ENCODE peak calls at places on chromosomes 2 and 18, in five cellular contexts. One of them, this sample, is unnamed.

GRCh38 chr2:46978696-46979095 is 63.1 kb upstream of the MCFD2 start:
- DNase-seq in GM12878: no peak
- DNase-seq in K562: no peak
- DNase-seq in H1: no peak
- DNase-seq in HepG2: no peak
- DNase-seq in this sample: no peak

GRCh38 chr2:238408615-238409340 is 17.9 kb upstream of the ASB1 start:
- DNase-seq in GM12878: no peak
- DNase-seq in K562: no peak
- DNase-seq in H1: no peak
- DNase-seq in HepG2: no peak
- DNase-seq in this sample: no peak

GRCh38 chr2:61420986-61421546 is 49.8 kb downstream of the USP34 start:
- DNase-seq in GM12878: no peak
- DNase-seq in K562: peak
- DNase-seq in H1: no peak
- DNase-seq in HepG2: no peak
- DNase-seq in this sample: no peak

GRCh38 chr2:148901142-148901541 is 26.1 kb downstream of the KIF5C start:
- DNase-seq in GM12878: no peak
- DNase-seq in K562: no peak
- DNase-seq in H1: no peak
- DNase-seq in HepG2: no peak
- DNase-seq in this sample: no peak

GRCh38 chr2:85053802-85054201 is 79.4 kb upstream of the TCF7L1 start:
- DNase-seq in GM12878: no peak
- DNase-seq in K562: peak
- DNase-seq in H1: no peak
- DNase-seq in HepG2: peak
- DNase-seq in this sample: peak

GRCh38 chr18:24837065-24837464 is 376.6 kb downstream of the HRH4 start:
- DNase-seq in GM12878: no peak
- DNase-seq in K562: no peak
- DNase-seq in H1: no peak
- DNase-seq in HepG2: no peak
- DNase-seq in this sample: no peak

GRCh38 chr2:30230855-30231725 is at the start of gene LBH:
- DNase-seq in GM12878: peak
- DNase-seq in K562: peak
- DNase-seq in H1: peak
- DNase-seq in HepG2: no peak
- DNase-seq in this sample: no peak

GRCh38 chr18:75827781-75828274 is 400.3 kb upstream of the SMIM21 start:
- DNase-seq in GM12878: no peak
- DNase-seq in K562: no peak
- DNase-seq in H1: no peak
- DNase-seq in HepG2: no peak
- DNase-seq in this sample: no peak

GRCh38 chr2:154452906-154453493 is 245.5 kb upstream of the KCNJ3 start:
- DNase-seq in GM12878: peak
- DNase-seq in K562: no peak
- DNase-seq in H1: peak
- DNase-seq in HepG2: no peak
- DNase-seq in this sample: peak

GRCh38 chr2:219448099-219448775 is 13.6 kb downstream of the SPEG start:
- DNase-seq in GM12878: no peak
- DNase-seq in K562: no peak
- DNase-seq in H1: peak
- DNase-seq in HepG2: no peak
- DNase-seq in this sample: no peak

GRCh38 chr2:52404866-52405265 is 1362.7 kb upstream of the CHAC2 start:
- DNase-seq in GM12878: no peak
- DNase-seq in K562: no peak
- DNase-seq in H1: no peak
- DNase-seq in HepG2: no peak
- DNase-seq in this sample: no peak

GRCh38 chr18:68172842-68173549 is 541.9 kb downstream of the TMX3 start:
- DNase-seq in GM12878: no peak
- DNase-seq in K562: no peak
- DNase-seq in H1: peak
- DNase-seq in HepG2: peak
- DNase-seq in this sample: peak

GRCh38 chr18:49690307-49690706 is 123.0 kb downstream of the ACAA2 start:
- DNase-seq in GM12878: no peak
- DNase-seq in K562: no peak
- DNase-seq in H1: no peak
- DNase-seq in HepG2: no peak
- DNase-seq in this sample: no peak

GRCh38 chr2:227871375-227871788 is at the start of gene DAW1:
- DNase-seq in GM12878: no peak
- DNase-seq in K562: peak
- DNase-seq in H1: peak
- DNase-seq in HepG2: peak
- DNase-seq in this sample: no peak

GRCh38 chr18:12659904-12660605 is 2.1 kb upstream of the SPIRE1 start:
- DNase-seq in GM12878: no peak
- DNase-seq in K562: peak
- DNase-seq in H1: no peak
- DNase-seq in HepG2: peak
- DNase-seq in this sample: no peak

GRCh38 chr2:99984781-99985525 is 157.4 kb downstream of the AFF3 start:
- DNase-seq in GM12878: no peak
- DNase-seq in K562: no peak
- DNase-seq in H1: no peak
- DNase-seq in HepG2: no peak
- DNase-seq in this sample: no peak

GRCh38 chr2:71583876-71584275 is 130.5 kb downstream of the DYSF start:
- DNase-seq in GM12878: no peak
- DNase-seq in K562: no peak
- DNase-seq in H1: no peak
- DNase-seq in HepG2: no peak
- DNase-seq in this sample: no peak

GRCh38 chr2:207879536-207879935 is 109.8 kb upstream of the FZD5 start:
- DNase-seq in GM12878: no peak
- DNase-seq in K562: no peak
- DNase-seq in H1: no peak
- DNase-seq in HepG2: peak
- DNase-seq in this sample: no peak

GRCh38 chr2:65232636-65233035 is 5.0 kb downstream of the ACTR2 start:
- DNase-seq in GM12878: no peak
- DNase-seq in K562: no peak
- DNase-seq in H1: no peak
- DNase-seq in HepG2: no peak
- DNase-seq in this sample: no peak

GRCh38 chr2:70616168-70616694 is 62.6 kb upstream of the TGFA start:
- DNase-seq in GM12878: no peak
- DNase-seq in K562: no peak
- DNase-seq in H1: no peak
- DNase-seq in HepG2: no peak
- DNase-seq in this sample: no peak

DNA sequence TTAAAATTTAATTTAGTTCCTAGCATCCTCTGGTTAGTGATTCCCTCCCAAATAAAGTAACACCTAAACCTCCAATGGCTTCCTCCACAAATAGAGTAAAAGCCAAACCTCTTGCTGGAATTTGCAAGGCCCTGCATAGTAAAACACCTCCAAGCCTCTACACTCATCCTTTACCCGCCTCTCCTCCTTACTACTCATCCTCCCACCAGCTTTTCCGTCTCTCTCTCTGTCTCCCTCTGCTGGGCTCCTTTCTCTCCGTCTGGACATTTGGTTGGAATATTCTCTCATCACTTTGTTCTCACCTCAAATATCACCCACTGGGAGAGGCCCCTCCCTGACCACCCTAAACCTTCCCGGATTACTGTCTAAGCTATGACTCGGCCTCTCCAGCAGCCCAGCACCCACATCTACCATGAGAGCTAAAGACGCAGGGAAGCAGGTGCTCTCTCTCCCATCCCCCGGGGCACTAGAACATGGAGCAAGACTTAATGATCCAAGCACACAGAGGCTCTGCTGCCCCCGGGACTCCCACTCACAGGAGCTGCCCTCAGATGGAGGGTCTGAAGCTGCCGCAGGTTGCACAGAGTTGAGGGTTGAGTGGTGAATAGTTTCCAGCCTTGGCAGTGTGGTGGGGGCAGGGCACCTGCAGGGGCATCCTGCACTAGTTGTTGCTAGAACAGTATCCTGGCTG is 167.2 kb downstream of the FBXO15 start:
- DNase-seq in GM12878: no peak
- DNase-seq in K562: peak
- DNase-seq in H1: peak
- DNase-seq in HepG2: peak
- DNase-seq in this sample: peak
- TF ChIP-seq JUND in GM12878: no peak
- TF ChIP-seq JUND in K562: no peak
- TF ChIP-seq JUND in H1: no peak
- TF ChIP-seq JUND in HepG2: no peak
- TF ChIP-seq JUND in this sample: no peak

DNA sequence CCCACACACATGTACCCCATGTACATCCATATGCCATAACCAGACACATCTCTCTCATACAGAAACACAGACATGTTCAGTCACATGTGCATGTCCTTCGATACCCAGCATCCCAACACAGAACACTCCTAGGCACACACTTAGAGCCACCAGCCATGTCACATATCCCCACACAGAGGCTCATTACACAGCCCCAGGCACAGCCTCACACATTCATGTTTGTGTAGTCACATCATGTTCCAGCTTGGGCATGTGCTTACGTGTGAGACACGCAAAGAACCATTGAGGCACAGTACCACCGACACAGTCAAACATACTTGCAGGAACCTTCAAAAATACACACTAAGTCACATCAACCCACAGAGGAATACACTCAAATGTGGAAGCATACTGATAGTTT is 17.3 kb downstream of the FBXO41 start:
- DNase-seq in GM12878: no peak
- DNase-seq in K562: no peak
- DNase-seq in H1: no peak
- DNase-seq in HepG2: no peak
- DNase-seq in this sample: no peak
- TF ChIP-seq JUND in GM12878: no peak
- TF ChIP-seq JUND in K562: no peak
- TF ChIP-seq JUND in H1: no peak
- TF ChIP-seq JUND in HepG2: no peak
- TF ChIP-seq JUND in this sample: no peak

GRCh38 chr2:113077921-113078320 is 10.2 kb downstream of the IL1F10 start:
- DNase-seq in GM12878: no peak
- DNase-seq in K562: no peak
- DNase-seq in H1: no peak
- DNase-seq in HepG2: no peak
- DNase-seq in this sample: no peak
- TF ChIP-seq JUND in GM12878: no peak
- TF ChIP-seq JUND in K562: no peak
- TF ChIP-seq JUND in H1: no peak
- TF ChIP-seq JUND in HepG2: no peak
- TF ChIP-seq JUND in this sample: no peak

GRCh38 chr2:240163056-240163714 is 22.7 kb upstream of the OTOS start:
- DNase-seq in GM12878: no peak
- DNase-seq in K562: no peak
- DNase-seq in H1: no peak
- DNase-seq in HepG2: no peak
- DNase-seq in this sample: no peak
- TF ChIP-seq JUND in GM12878: no peak
- TF ChIP-seq JUND in K562: no peak
- TF ChIP-seq JUND in H1: no peak
- TF ChIP-seq JUND in HepG2: no peak
- TF ChIP-seq JUND in this sample: no peak

DNA sequence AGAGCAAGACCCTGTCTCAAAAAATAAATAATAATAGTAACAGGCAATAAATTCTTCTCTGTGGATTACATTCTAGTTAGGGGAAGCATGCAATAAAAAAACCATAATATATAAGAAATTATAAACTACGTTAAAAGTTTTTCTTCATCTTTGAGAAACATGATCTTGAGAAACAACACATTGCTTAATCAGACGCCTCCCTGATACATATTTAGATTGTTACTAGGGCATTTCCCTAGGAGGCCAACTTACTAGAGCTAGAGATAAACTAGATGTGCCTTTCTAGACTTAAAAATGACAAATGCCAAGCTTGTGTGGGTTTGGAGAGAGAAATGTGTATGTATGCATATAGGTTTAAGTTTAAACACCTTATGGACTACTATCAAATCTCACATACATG is 76.3 kb upstream of the GALNT5 start:
- DNase-seq in GM12878: no peak
- DNase-seq in K562: no peak
- DNase-seq in H1: no peak
- DNase-seq in HepG2: no peak
- DNase-seq in this sample: no peak
- TF ChIP-seq JUND in GM12878: no peak
- TF ChIP-seq JUND in K562: no peak
- TF ChIP-seq JUND in H1: no peak
- TF ChIP-seq JUND in HepG2: no peak
- TF ChIP-seq JUND in this sample: no peak

GRCh38 chr2:181319291-181319690 is 137.9 kb upstream of the ITGA4 start:
- DNase-seq in GM12878: no peak
- DNase-seq in K562: no peak
- DNase-seq in H1: no peak
- DNase-seq in HepG2: no peak
- DNase-seq in this sample: no peak

GRCh38 chr2:181313845-181314244 is 143.3 kb upstream of the ITGA4 start:
- DNase-seq in GM12878: no peak
- DNase-seq in K562: no peak
- DNase-seq in H1: no peak
- DNase-seq in HepG2: no peak
- DNase-seq in this sample: no peak

GRCh38 chr2:181317511-181317910 is 139.7 kb upstream of the ITGA4 start:
- DNase-seq in GM12878: no peak
- DNase-seq in K562: no peak
- DNase-seq in H1: no peak
- DNase-seq in HepG2: no peak
- DNase-seq in this sample: no peak

GRCh38 chr2:181320638-181321037 is 136.5 kb upstream of the ITGA4 start:
- DNase-seq in GM12878: no peak
- DNase-seq in K562: no peak
- DNase-seq in H1: no peak
- DNase-seq in HepG2: no peak
- DNase-seq in this sample: no peak

DNA sequence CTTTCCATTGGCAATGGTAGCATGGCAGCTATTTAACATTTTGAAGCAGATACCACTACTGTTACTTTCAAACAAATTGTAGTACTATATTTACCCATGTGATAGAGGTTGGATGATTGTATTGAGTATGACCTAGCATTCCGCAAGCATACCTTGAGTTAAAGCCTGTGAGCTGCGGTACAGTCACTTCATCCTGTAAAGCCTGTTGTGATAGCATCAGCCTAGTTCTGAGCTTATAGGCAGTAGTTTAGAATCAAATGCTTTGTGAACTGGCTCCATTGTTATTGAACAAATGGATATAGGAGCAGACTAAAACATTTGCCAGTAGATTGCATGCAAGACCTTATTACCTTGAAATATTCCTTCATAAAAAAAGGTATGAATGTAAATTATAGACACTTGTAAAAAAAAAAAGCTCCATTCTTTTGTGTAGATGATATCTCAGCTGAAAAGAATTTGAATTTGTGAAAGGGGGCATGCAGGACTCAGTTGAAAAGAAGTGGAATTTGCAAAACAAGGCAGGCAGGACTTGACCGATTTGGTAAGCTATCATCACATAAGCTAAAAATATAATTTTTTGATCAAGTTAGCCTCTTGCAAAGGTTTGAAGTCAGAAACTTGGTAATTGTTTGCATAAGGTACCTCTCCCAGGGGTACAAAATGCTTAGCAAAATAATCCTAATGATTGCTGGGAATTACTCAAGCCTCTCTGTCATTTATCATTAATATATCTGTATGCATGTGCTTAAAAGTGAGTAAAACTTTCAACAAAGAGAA is 138.5 kb upstream of the ITGA4 start:
- DNase-seq in GM12878: no peak
- DNase-seq in K562: no peak
- DNase-seq in H1: no peak
- DNase-seq in HepG2: no peak
- DNase-seq in this sample: peak
- TF ChIP-seq JUND in GM12878: no peak
- TF ChIP-seq JUND in K562: no peak
- TF ChIP-seq JUND in H1: no peak
- TF ChIP-seq JUND in HepG2: no peak
- TF ChIP-seq JUND in this sample: no peak

This sample was measured in T47D.